ENCODE peak calls at places on chromosome 18, in five cellular contexts. C is A549, D is K562, A is GM12878, V is HepG2. F is an unnamed sample.

GRCh38 chr18:52427521-52428175 is 87.7 kb downstream of the DCC start:
- DNase-seq in D (no peak), A (no peak), V (no peak), C (no peak), F (no peak)

GRCh38 chr18:11505993-11506392 is 103.4 kb upstream of the SLC35G4 start:
- DNase-seq in D (no peak), A (no peak), C (no peak), V (no peak), F (no peak)

GRCh38 chr18:28127228-28127627 is 49.7 kb downstream of the CDH2 start:
- DNase-seq in D (no peak), C (no peak), A (no peak), V (no peak), F (no peak)

GRCh38 chr18:33755918-33756590 is 178.0 kb downstream of the ASXL3 start:
- DNase-seq in A (no peak), C (peak; percentile 29), V (no peak), D (no peak), F (peak; percentile 93)

GRCh38 chr18:55753643-55754255 is 165.8 kb upstream of the TCF4 start:
- DNase-seq in D (no peak), V (no peak), C (peak; percentile 4), A (no peak), F (peak; percentile 45)

GRCh38 chr18:45348974-45349373 is 266.3 kb upstream of the SLC14A2 start:
- DNase-seq in C (no peak), V (no peak), A (no peak), D (no peak), F (no peak)

GRCh38 chr18:35777042-35777441 is 195.4 kb upstream of the RMP24 start:
- DNase-seq in C (peak; percentile 16), A (no peak), V (peak; percentile 16), D (peak; percentile 27), F (no peak)

GRCh38 chr18:6561029-6561861 is 146.5 kb upstream of the L3MBTL4 start:
- DNase-seq in D (no peak), V (no peak), C (no peak), A (no peak), F (peak; percentile 67)

GRCh38 chr18:3213231-3214059 is 6.3 kb downstream of the MYOM1 start:
- DNase-seq in V (no peak), A (no peak), C (no peak), D (no peak), F (no peak)

DNA sequence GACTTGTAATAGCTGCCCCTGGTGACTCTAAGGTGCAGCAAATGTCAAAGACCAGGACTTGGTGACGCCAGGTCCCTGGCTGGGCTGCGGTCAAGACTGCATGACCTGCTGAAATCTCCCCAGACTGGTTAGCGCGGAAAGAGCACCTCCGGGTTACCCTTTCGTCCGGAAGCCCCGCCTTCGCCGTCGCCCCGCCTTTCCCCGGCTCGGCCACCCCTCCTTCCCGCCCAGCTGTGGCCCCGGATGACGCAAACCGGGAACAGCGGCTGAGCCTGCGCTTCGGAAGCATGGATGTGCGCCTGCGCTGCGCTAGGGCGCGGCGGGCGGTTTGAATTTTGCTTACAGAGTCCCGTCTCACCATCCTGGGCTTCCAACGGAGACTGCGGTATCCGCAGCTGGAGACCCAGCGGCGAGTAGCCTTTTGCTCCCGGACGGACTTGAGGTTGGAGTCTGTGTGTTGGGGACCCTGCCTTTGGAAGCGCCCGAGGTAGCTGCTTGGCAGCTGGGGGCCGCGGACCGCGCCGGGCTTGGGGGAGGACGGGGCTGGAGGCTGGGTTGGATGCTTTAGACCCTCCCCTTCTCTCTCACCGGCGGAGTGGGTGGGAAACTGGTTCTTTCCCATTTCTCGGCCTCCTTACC is at the start of gene SKA1:
- DNase-seq in D (peak; percentile 92), A (peak; percentile 77), C (peak; percentile 90), V (peak; percentile 87), F (peak; percentile 89)
- TF ChIP-seq POLR2A in D (peak; percentile 83), A (peak; percentile 91), C (peak; percentile 86), V (peak; percentile 99), F (no peak)

GRCh38 chr18:47215554-47216138 is 35.8 kb downstream of the SKOR2 start:
- DNase-seq in C (peak; percentile 64), D (peak; percentile 11), V (peak; percentile 44), A (peak; percentile 3), F (peak; percentile 52)
- TF ChIP-seq BHLHE40 in C (no peak), D (no peak), V (no peak), A (no peak), F (no peak)

DNA sequence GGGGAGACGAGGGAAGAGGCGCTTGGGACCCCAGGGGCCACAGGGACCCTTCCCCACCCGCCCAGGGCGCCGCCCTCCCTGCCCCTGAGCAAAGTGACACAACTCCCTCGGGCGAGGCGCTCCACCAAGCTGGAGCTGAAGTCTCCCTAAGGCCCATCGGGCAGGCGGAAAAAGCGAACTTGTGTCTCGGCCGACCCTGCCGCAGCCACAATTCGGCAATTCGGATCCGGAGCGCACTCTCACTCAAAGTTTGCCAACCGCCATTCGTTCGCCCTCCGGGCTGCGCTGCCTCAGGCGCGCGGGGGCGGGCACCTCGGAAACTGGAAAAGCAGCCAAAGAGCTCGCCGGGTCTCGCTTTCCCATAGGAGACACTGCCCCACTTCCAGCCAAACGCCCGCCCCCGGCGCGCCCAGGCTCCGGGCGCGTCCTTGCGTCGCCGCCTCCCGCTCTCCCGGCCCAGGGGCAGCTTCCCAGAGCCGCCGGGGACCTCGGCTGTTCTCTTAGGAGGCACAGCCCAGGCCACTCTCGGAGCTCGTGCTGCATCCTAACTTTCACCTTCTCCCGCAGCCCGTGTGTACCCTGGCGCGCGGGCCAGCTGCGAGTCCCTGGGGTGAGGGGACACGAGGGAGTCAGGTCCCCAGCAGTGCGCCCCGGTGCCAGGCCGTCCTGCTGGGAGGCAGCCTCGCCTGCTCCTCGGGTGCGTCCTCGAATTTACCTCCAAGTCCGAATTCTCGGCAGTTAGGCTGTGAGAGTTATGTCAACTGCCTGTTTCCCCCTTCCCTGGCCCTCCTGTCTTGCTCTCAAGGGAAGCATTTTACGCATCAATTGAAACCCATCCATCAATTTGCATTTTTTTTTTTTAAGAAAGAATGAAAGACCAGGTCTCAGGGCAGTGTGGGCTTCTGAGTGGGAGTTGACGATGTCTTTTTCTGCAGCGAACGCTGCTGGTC is 1.4 kb upstream of the KCTD1 start:
- DNase-seq in C (peak; percentile 72), D (no peak), V (peak; percentile 12), A (no peak), F (peak; percentile 38)
- TF ChIP-seq POLR2A in C (peak; percentile 26), D (no peak), V (no peak), A (no peak), F (no peak)

DNA sequence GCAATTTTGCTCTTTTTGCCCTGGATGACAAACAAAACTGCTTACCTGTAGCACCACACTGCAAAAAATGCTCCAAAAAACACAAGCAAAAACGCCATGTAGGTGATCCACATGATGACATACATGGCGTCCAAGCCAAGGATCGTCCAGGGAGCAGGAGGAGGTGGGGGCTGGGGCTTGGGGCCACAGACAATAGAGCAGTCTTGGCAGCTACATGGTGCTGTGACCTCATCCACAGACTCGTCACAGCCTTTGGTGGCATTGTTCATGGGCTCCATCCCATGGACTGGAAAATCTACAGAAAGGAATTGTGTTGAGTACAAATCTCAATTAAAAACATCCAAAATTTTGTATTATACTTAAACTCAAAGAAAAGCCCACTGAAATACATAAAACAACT is 26.1 kb downstream of the NPC1 start:
- DNase-seq in C (no peak), D (no peak), A (no peak), V (no peak), F (no peak)
- TF ChIP-seq BHLHE40 in C (no peak), D (no peak), A (no peak), V (no peak), F (no peak)

GRCh38 chr18:74289946-74290478 is 1.8 kb downstream of the CYB5A start:
- DNase-seq in V (no peak), D (no peak), A (no peak), C (no peak), F (no peak)

GRCh38 chr18:74290831-74291770 is 662 bp downstream of the CYB5A start:
- DNase-seq in C (no peak), A (no peak), D (no peak), V (peak; percentile 34), F (no peak)

GRCh38 chr18:74294526-74294925 is 2.8 kb upstream of the CYB5A start:
- DNase-seq in C (no peak), V (no peak), A (no peak), D (no peak), F (no peak)

GRCh38 chr18:74292541-74292858 is 737 bp upstream of the CYB5A start:
- DNase-seq in V (no peak), C (no peak), D (no peak), A (no peak), F (no peak)

DNA sequence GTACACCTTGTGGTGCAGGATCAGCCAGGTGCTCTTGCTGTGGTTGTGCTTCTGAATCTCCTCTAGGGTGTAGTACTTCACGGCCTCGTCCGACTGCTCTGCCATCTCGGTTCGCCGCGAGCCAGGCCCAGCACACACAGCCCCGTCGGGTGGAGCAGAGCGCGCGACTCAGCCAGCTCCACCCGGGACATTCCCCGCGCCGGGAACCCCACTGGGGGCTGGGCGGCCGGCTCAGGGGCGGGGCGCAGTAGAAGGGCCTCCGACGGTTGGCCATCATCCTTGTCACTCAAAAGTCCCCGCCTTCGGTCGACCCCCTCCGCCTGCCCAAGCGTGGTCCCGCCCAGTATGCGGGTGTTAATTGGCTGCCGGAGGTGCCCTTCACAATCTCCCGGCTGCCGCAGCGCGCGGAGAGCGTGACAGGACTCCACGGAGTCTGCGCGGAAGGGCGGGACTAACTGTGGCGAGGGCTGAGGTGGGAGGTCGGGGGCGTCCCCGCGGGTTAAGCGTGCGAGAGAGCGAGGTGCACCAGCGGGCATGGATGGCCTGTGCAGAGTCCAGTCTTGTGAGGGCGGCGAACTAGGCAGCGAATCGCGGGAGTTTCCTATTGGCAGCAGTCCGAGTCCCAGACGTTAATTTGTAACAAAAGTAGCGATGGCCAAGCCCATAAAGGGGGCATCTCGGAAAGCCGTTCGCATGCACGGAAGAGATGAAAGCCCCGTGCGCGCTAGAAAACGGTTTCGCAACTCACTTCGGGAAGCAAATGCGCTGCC is at the start of gene CYB5A:
- DNase-seq in C (peak; percentile 95), D (peak; percentile 85), A (peak; percentile 87), V (peak; percentile 98), F (peak; percentile 93)
- TF ChIP-seq POLR2A in C (peak; percentile 68), D (no peak), A (peak; percentile 83), V (peak; percentile 72), F (no peak)